ENCODE peak calls at places on chromosomes 2 and 18, in eight cellular contexts. F is CD8-positive, alpha-beta T cell; V is left lung; I is endodermal cell; K is transverse colon; Z is spleen; G is neural progenitor cell; C is A549. U is an unnamed sample.

GRCh38 chr2:48107326-48107925 is 201.1 kb upstream of the FBXO11 start:
- DNase-seq in F (no peak), V (no peak), I (peak; percentile 57), K (no peak), Z (no peak), G (no peak), C (peak; percentile 67), U (no peak)

GRCh38 chr2:222146488-222146887 is 152.3 kb downstream of the PAX3 start:
- DNase-seq in F (no peak), V (no peak), I (no peak), K (no peak), Z (no peak), G (no peak), C (no peak), U (no peak)

GRCh38 chr2:2834105-2834504 is 503.0 kb upstream of the MYT1L start:
- DNase-seq in F (no peak), V (no peak), I (no peak), K (no peak), Z (peak; percentile 45), G (no peak), C (no peak), U (no peak)

GRCh38 chr2:52000156-52000855 is 968.4 kb upstream of the NRXN1 start:
- DNase-seq in F (no peak), V (no peak), I (no peak), K (no peak), Z (no peak), G (no peak), C (no peak), U (no peak)

GRCh38 chr18:45245036-45245638 is 370.1 kb upstream of the SLC14A2 start:
- DNase-seq in F (no peak), V (no peak), I (no peak), K (no peak), Z (no peak), G (no peak), C (no peak), U (no peak)

GRCh38 chr2:41101281-41101680 is 649.4 kb upstream of the SLC8A1 start:
- DNase-seq in F (no peak), V (no peak), I (no peak), K (no peak), Z (no peak), G (no peak), C (no peak), U (no peak)

GRCh38 chr18:2983296-2983695 is 29.6 kb downstream of the LPIN2 start:
- DNase-seq in F (no peak), V (no peak), I (no peak), K (no peak), Z (no peak), G (no peak), C (no peak), U (no peak)

GRCh38 chr2:25251032-25251460 is 82.7 kb upstream of the POMC start:
- DNase-seq in F (no peak), V (no peak), I (no peak), K (no peak), Z (no peak), G (peak; percentile 65), C (no peak), U (no peak)

GRCh38 chr2:135913726-135914365 is 37.6 kb upstream of the MCM6 start:
- DNase-seq in F (no peak), V (no peak), I (no peak), K (no peak), Z (no peak), G (peak; percentile 51), C (peak; percentile 12), U (no peak)

GRCh38 chr2:48734576-48735303 is 20.8 kb downstream of the LHCGR start:
- DNase-seq in F (no peak), V (no peak), I (no peak), K (no peak), Z (no peak), G (no peak), C (no peak), U (no peak)

GRCh38 chr2:176106636-176107539 is at the start of gene HOXD11:
- DNase-seq in F (no peak), V (no peak), I (peak; percentile 84), K (peak; percentile 66), Z (no peak), G (peak; percentile 65), C (peak; percentile 31), U (peak; percentile 54)

GRCh38 chr2:48332286-48332685 is 197.7 kb upstream of the STON1 start:
- DNase-seq in F (no peak), V (no peak), I (no peak), K (no peak), Z (no peak), G (no peak), C (no peak), U (no peak)

GRCh38 chr2:219492575-219492974 is 6.1 kb upstream of the GMPPA start:
- DNase-seq in F (no peak), V (no peak), I (peak; percentile 92), K (no peak), Z (no peak), G (peak; percentile 64), C (no peak), U (no peak)

GRCh38 chr2:61016392-61017002 is 1.0 kb upstream of the PEX13 start:
- DNase-seq in F (no peak), V (no peak), I (no peak), K (no peak), Z (no peak), G (peak; percentile 12), C (no peak), U (no peak)

GRCh38 chr2:239240480-239240881 is 160.3 kb downstream of the HDAC4 start:
- DNase-seq in F (no peak), V (no peak), I (peak; percentile 33), K (peak; percentile 40), Z (peak; percentile 71), G (no peak), C (no peak), U (peak; percentile 61)

GRCh38 chr18:47917923-47918610 is 12.4 kb downstream of the SMAD2 start:
- DNase-seq in F (no peak), V (no peak), I (peak; percentile 71), K (no peak), Z (no peak), G (peak; percentile 69), C (no peak), U (no peak)

GRCh38 chr2:108193251-108193650 is 46.5 kb upstream of the SULT1C3 start:
- DNase-seq in F (no peak), V (no peak), I (no peak), K (no peak), Z (no peak), G (no peak), C (no peak), U (no peak)

GRCh38 chr2:96601382-96602292 is 36.5 kb downstream of the KANSL3 start:
- DNase-seq in F (no peak), V (no peak), I (no peak), K (no peak), Z (no peak), G (no peak), C (no peak), U (no peak)

GRCh38 chr18:7104649-7105048 is 12.9 kb downstream of the LAMA1 start:
- DNase-seq in F (no peak), V (no peak), I (no peak), K (no peak), Z (no peak), G (no peak), C (no peak), U (no peak)
- H3K4me1 ChIP-seq in F (no peaks in the 10 kb centered on the region), V (no peaks in the 10 kb centered on the region), I (peaks cover 9% of the 10 kb centered on the region), K (no peaks in the 10 kb centered on the region), Z (no peaks in the 10 kb centered on the region), G (no peaks in the 10 kb centered on the region), C (no peaks in the 10 kb centered on the region), U (no peaks in the 10 kb centered on the region)

GRCh38 chr18:76911440-76911839 is 89.1 kb downstream of the ZNF236 start:
- DNase-seq in F (no peak), V (no peak), I (no peak), K (no peak), Z (no peak), G (no peak), C (no peak), U (no peak)

GRCh38 chr18:76913583-76913982 is 91.2 kb downstream of the ZNF236 start:
- DNase-seq in F (no peak), V (no peak), I (no peak), K (peak; percentile 25), Z (no peak), G (no peak), C (no peak), U (no peak)

GRCh38 chr18:76908277-76908676 is 85.9 kb downstream of the ZNF236 start:
- DNase-seq in F (no peak), V (no peak), I (no peak), K (no peak), Z (no peak), G (no peak), C (no peak), U (no peak)

GRCh38 chr18:76905821-76906220 is 83.5 kb downstream of the ZNF236 start:
- DNase-seq in F (no peak), V (no peak), I (no peak), K (no peak), Z (no peak), G (no peak), C (no peak), U (no peak)

DNA sequence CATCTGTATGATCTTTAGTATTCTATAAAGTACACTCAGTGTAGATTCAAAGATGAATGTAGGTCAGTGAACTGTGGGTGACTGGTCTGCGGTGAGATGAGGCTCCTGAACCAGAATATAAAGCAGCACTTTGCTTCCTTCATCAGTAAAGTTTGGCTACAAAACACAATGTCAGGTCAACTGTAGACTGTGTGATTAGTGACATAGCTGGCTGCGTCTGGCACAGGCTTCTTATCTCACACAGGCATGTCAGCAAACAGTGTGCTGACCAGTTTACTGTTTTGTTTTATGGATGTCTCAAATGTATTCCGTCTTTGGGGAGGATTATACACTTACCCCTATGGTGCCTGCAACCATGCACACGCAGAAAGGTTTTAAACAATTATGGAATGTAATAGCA is 87.1 kb downstream of the ZNF236 start:
- DNase-seq in F (no peak), V (no peak), I (no peak), K (no peak), Z (no peak), G (no peak), C (no peak), U (no peak)
- TF ChIP-seq CTCF in F (no peak), V (no peak), I (no peak), K (no peak), Z (no peak), G (no peak), C (no peak), U (no peak)

DNA sequence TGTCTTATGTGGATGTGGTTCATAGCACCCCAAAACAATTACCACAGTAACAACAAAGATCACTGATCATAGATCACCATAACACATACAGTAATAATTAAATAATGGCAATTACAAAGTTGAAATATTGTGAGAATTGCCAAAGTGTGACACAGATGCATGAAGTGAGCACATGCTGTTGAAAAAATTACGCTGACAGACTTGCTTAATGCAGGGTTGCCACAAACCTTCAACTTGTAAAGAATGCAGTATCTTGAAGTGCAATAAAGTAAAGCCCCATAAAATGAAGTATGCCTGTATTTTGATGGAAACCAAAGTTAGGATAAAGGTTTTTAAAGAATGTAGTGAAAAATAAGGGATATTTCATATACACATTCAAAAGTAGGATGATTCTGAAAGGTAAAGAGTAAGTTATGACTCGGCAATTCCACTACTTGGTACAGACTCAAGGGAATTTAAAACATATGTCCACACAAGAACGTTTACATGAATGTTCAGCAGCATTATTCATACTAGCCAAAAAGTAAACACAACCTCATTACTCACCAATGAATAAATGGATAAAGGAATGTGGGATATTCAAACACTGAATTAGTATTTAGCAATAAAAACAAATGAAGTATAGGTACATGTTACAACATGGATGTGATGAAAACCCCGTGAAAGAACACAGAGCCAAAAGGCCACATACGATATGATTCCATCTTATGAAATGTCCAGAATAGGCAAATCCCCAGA is 61.6 kb downstream of the SCN9A start:
- DNase-seq in F (no peak), V (no peak), I (no peak), K (no peak), Z (no peak), G (no peak), C (no peak), U (no peak)
- H3K4me1 ChIP-seq in F (no peaks in the 10 kb centered on the region), V (no peaks in the 10 kb centered on the region), I (no peaks in the 10 kb centered on the region), K (no peaks in the 10 kb centered on the region), Z (no peaks in the 10 kb centered on the region), G (no peaks in the 10 kb centered on the region), C (peaks cover 13% of the 10 kb centered on the region), U (no peaks in the 10 kb centered on the region)

GRCh38 chr2:166419616-166419934 is 43.8 kb upstream of the SCN9A start:
- DNase-seq in F (no peak), V (no peak), I (no peak), K (no peak), Z (no peak), G (peak; percentile 20), C (no peak), U (no peak)
- TF ChIP-seq CTCF in F (no peak), V (no peak), I (peak; percentile 75), K (no peak), Z (no peak), G (peak; percentile 63), C (peak; percentile 77), U (peak; percentile 14)